ENCODE peak calls at places on chromosomes 5 and 9, in nine cellular contexts. Y is neural crest cell, C is left cardiac atrium, B is breast epithelium, E is Caki2, F is uterus, Z is NCI-H1417, Q is hippocampal formation, N is H7. J is an unnamed sample.

GRCh38 chr5:158718738-158719505 is 380.8 kb downstream of the EBF1 start:
- DNase-seq in C (no peak), N (no peak), B (no peak), Y (no peak), Q (no peak), E (no peak), F (no peak), Z (no peak), J (no peak)

GRCh38 chr9:35858428-35858827 is 11.8 kb downstream of the OR13J1 start:
- DNase-seq in E (no peak), Z (no peak), Q (no peak), F (no peak), C (no peak), N (peak; percentile 4), B (no peak), Y (no peak), J (no peak)

GRCh38 chr9:114385412-114386181 is 2.2 kb downstream of the AKNA start:
- DNase-seq in Z (no peak), F (peak; percentile 83), Q (peak; percentile 55), Y (no peak), E (peak; percentile 64), N (no peak), B (peak; percentile 75), C (peak; percentile 71), J (no peak)

GRCh38 chr9:131707677-131708612 is 31.9 kb downstream of the RAPGEF1 start:
- DNase-seq in B (no peak), F (no peak), E (peak; percentile 84), N (no peak), Y (no peak), Q (no peak), Z (peak; percentile 9), C (peak; percentile 85), J (no peak)

GRCh38 chr9:27499481-27499880 is 24.6 kb upstream of the IFNK start:
- DNase-seq in B (no peak), Y (no peak), E (peak; percentile 2), Z (no peak), N (no peak), F (no peak), Q (no peak), C (no peak), J (no peak)

GRCh38 chr9:88852794-88853193 is 138.5 kb upstream of the S1PR3 start:
- DNase-seq in N (no peak), E (peak; percentile 55), Z (no peak), Q (no peak), B (no peak), F (no peak), C (no peak), Y (peak; percentile 11), J (no peak)

GRCh38 chr9:125995706-125996105 is 248.5 kb downstream of the PBX3 start:
- DNase-seq in Q (no peak), E (no peak), C (no peak), N (no peak), Y (no peak), B (no peak), Z (no peak), F (no peak), J (no peak)

GRCh38 chr9:133050142-133050541 is 11.6 kb upstream of the CEL start:
- DNase-seq in C (no peak), Z (no peak), F (no peak), Q (peak; percentile 51), B (no peak), E (no peak), N (no peak), Y (no peak), J (no peak)

GRCh38 chr5:138467711-138468132 is 2.4 kb downstream of the EGR1 start:
- DNase-seq in F (no peak), C (no peak), B (no peak), Q (no peak), N (peak; percentile 26), Z (no peak), Y (no peak), E (no peak), J (no peak)

GRCh38 chr5:77898385-77898784 is 122.2 kb upstream of the TBCA start:
- DNase-seq in B (no peak), Z (no peak), N (no peak), F (no peak), Y (no peak), Q (peak; percentile 86), E (no peak), C (no peak), J (no peak)

GRCh38 chr5:126385509-126385908 is 37.7 kb upstream of the GRAMD2B start:
- DNase-seq in Q (no peak), E (no peak), N (no peak), C (no peak), Y (no peak), F (no peak), Z (peak; percentile 3), B (no peak), J (no peak)

GRCh38 chr5:93246093-93246855 is 334.7 kb downstream of the NR2F1-AS1 start:
- DNase-seq in F (peak; percentile 47), B (no peak), E (no peak), Y (peak; percentile 15), Q (peak; percentile 60), Z (peak; percentile 69), N (no peak), C (no peak), J (peak; percentile 62)

GRCh38 chr9:6449645-6450044 is 36.6 kb downstream of the UHRF2 start:
- DNase-seq in E (no peak), Q (no peak), N (no peak), C (no peak), B (no peak), Y (no peak), Z (peak; percentile 1), F (no peak), J (no peak)

GRCh38 chr5:135582099-135582781 is 3.4 kb upstream of the CXCL14 start:
- DNase-seq in B (no peak), C (no peak), F (no peak), E (no peak), Z (no peak), Y (no peak), N (no peak), Q (no peak), J (no peak)

GRCh38 chr9:124078641-124079040 is 67.1 kb downstream of the LHX2 start:
- DNase-seq in B (no peak), F (no peak), Q (no peak), Z (no peak), C (no peak), Y (no peak), E (peak; percentile 52), N (no peak), J (no peak)

GRCh38 chr5:38554860-38555259 is 1.6 kb downstream of the LIFR start:
- DNase-seq in N (no peak), Z (peak; percentile 58), F (no peak), Q (no peak), Y (no peak), B (no peak), E (no peak), C (no peak), J (no peak)

GRCh38 chr5:1636981-1637638 is 113.3 kb upstream of the LPCAT1 start:
- DNase-seq in C (no peak), F (peak; percentile 11), B (peak; percentile 30), Q (no peak), N (peak; percentile 20), Z (no peak), Y (no peak), E (no peak), J (no peak)

GRCh38 chr5:122121782-122122465 is 7.4 kb upstream of the ZNF474 start:
- DNase-seq in C (no peak), N (no peak), Q (no peak), F (no peak), E (peak; percentile 50), Y (no peak), B (no peak), Z (no peak), J (no peak)

GRCh38 chr9:101485873-101486692 is 47.6 kb upstream of the RNF20 start:
- DNase-seq in N (peak; percentile 56), F (peak; percentile 37), E (peak; percentile 61), B (no peak), C (peak; percentile 36), Q (no peak), Z (peak; percentile 93), Y (peak; percentile 45), J (peak; percentile 74)

J was measured in ecto neural progenitor cell.